ENCODE peak calls at places on chromosomes 4 and X, in nine cellular contexts. I is neural progenitor cell, H is GM23248, Q is fibroblast of lung, C is K562, L is GM12878, X is hepatocyte, E is A673, A is MM.1S. U is an unnamed sample.

GRCh38 chr4:140567722-140568121 is 1.0 kb downstream of the UCP1 start:
- DNase-seq in X (peak), L (no peak), I (peak), A (no peak), E (peak), H (peak), C (no peak), Q (peak), U (no peak)

GRCh38 chr4:10106421-10107039 is 10.1 kb downstream of the WDR1 start:
- DNase-seq in C (peak), I (no peak), X (peak), E (peak), L (no peak), H (peak), A (no peak), Q (peak), U (peak)

GRCh38 chr4:55507612-55508011 is 39.1 kb downstream of the CLOCK start:
- DNase-seq in A (no peak), L (no peak), C (no peak), E (no peak), I (no peak), Q (no peak), H (peak), X (no peak), U (no peak)

GRCh38 chr4:26372525-26373172 is 51.8 kb downstream of the RBPJ start:
- DNase-seq in Q (peak), H (peak), I (peak), C (peak), X (peak), L (peak), A (peak), E (peak), U (peak)

GRCh38 chrX:43703211-43703791 is 47.2 kb downstream of the MAOA start:
- DNase-seq in A (no peak), L (no peak), Q (peak), C (no peak), I (no peak), H (peak), E (peak), X (peak), U (no peak)

GRCh38 chrX:47030339-47030738 is 47.9 kb upstream of the RGN start:
- DNase-seq in L (peak), H (peak), A (peak), X (peak), I (peak), E (peak), C (peak), Q (peak), U (no peak)

GRCh38 chr4:121950680-121951569 is 935 bp downstream of the TRPC3 start:
- DNase-seq in I (peak), E (peak), L (no peak), A (peak), Q (peak), H (peak), C (no peak), X (peak), U (peak)

GRCh38 chr4:42482516-42483327 is 85.4 kb downstream of the SHISA3 start:
- DNase-seq in H (no peak), X (no peak), E (no peak), I (no peak), L (no peak), C (no peak), A (no peak), Q (peak), U (no peak)

GRCh38 chrX:54640721-54641120 is 110.7 kb downstream of the GNL3L start:
- DNase-seq in C (peak), H (peak), I (no peak), L (no peak), X (peak), E (no peak), A (no peak), Q (peak), U (peak)

GRCh38 chr4:78864405-78865024 is 74.7 kb downstream of the PAQR3 start:
- DNase-seq in I (peak), A (peak), X (peak), E (peak), L (peak), H (peak), C (peak), Q (peak), U (peak)

GRCh38 chr4:88573995-88574394 is 18.3 kb upstream of the HERC3 start:
- DNase-seq in Q (peak), I (peak), C (no peak), A (no peak), X (no peak), L (no peak), E (peak), H (peak), U (no peak)

GRCh38 chr4:23135792-23136645 is 443.3 kb downstream of the GBA3 start:
- DNase-seq in E (peak), H (peak), I (peak), C (peak), X (peak), Q (peak), A (peak), L (no peak), U (no peak)

GRCh38 chr4:99710020-99710419 is 52.4 kb upstream of the C4orf54 start:
- DNase-seq in E (no peak), I (no peak), L (no peak), H (peak), X (no peak), C (no peak), Q (no peak), A (no peak), U (no peak)

GRCh38 chr4:153901220-153901619 is 112.3 kb upstream of the SFRP2 start:
- DNase-seq in L (no peak), H (no peak), X (no peak), A (no peak), I (no peak), Q (no peak), E (no peak), C (no peak), U (no peak)

GRCh38 chrX:45768666-45769065 is 568.0 kb upstream of the DIPK2B start:
- DNase-seq in H (peak), A (no peak), E (no peak), I (no peak), L (no peak), C (no peak), Q (no peak), X (no peak), U (no peak)

GRCh38 chr4:79284893-79285292 is 41.0 kb downstream of the NAA11 start:
- DNase-seq in A (no peak), C (no peak), L (no peak), H (no peak), X (no peak), E (no peak), Q (peak), I (no peak), U (no peak)

GRCh38 chr4:166146806-166147540 is 273.9 kb downstream of the TLL1 start:
- DNase-seq in C (no peak), E (no peak), Q (no peak), X (no peak), A (no peak), I (no peak), L (no peak), H (no peak), U (no peak)

GRCh38 chrX:130482871-130483270 is 81.1 kb downstream of the RBMX2 start:
- DNase-seq in L (no peak), X (no peak), Q (no peak), E (no peak), I (no peak), C (no peak), A (no peak), H (no peak), U (no peak)

GRCh38 chr4:132284910-132285426 is 864.1 kb upstream of the PCDH10 start:
- DNase-seq in Q (no peak), A (no peak), C (no peak), X (no peak), I (no peak), E (no peak), L (no peak), H (no peak), U (no peak)

GRCh38 chrX:103831803-103832544 is at the start of gene RAB9B:
- DNase-seq in C (no peak), X (peak), E (peak), H (peak), L (no peak), I (peak), Q (peak), A (peak), U (no peak)

DNA sequence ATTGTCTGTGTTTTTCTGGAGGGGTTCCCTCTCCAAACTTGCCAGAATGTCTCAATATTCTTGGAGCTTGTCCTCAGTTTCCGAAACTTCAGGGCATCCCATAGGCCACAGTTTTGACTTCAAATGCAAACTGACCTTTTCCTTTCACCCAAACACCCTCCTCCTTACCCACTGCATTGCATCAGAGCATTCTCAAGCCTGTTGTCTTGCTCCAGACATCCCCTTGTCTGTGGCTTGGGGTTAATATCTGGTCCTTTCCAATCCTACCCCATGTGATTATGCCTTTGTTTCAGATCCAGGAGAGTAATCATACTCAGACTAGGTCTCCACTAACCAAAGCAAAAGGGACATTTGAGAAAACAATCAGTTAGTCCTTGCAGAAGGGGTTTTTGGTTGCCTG is 130.4 kb downstream of the CHRDL1 start:
- DNase-seq in E (no peak), H (no peak), A (no peak), X (no peak), I (no peak), L (no peak), Q (no peak), C (no peak), U (no peak)
- H3K4me3 ChIP-seq in E (no peak), H (no peak), A (no peak), X (no peak), I (no peak), L (no peak), Q (no peak), C (no peak), U (no peak)

DNA sequence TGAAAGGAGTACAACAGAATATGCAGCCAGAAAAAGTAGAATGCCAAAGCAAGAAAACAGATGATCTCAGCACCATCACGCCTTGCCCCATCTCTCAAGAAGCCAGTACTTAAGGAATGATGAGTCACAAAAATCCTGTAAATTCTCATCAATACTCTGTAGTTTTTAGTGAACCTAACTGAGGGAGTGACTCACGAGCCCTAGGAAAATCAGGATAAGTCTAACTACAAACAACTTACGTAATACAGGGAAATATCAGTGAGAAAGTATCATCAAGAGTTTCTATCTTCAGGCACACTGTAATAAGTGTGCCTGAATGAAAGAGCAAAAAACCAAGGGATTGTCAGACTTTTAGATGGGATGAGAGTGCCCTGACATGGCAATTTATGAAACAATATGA is 644.4 kb downstream of the STPG2 start:
- DNase-seq in A (no peak), H (peak), I (no peak), L (no peak), E (no peak), X (peak), C (no peak), Q (no peak), U (peak)
- H3K27ac ChIP-seq in A (no peak), H (no peak), I (no peak), L (no peak), E (no peak), X (no peak), C (no peak), Q (no peak), U (no peak)

DNA sequence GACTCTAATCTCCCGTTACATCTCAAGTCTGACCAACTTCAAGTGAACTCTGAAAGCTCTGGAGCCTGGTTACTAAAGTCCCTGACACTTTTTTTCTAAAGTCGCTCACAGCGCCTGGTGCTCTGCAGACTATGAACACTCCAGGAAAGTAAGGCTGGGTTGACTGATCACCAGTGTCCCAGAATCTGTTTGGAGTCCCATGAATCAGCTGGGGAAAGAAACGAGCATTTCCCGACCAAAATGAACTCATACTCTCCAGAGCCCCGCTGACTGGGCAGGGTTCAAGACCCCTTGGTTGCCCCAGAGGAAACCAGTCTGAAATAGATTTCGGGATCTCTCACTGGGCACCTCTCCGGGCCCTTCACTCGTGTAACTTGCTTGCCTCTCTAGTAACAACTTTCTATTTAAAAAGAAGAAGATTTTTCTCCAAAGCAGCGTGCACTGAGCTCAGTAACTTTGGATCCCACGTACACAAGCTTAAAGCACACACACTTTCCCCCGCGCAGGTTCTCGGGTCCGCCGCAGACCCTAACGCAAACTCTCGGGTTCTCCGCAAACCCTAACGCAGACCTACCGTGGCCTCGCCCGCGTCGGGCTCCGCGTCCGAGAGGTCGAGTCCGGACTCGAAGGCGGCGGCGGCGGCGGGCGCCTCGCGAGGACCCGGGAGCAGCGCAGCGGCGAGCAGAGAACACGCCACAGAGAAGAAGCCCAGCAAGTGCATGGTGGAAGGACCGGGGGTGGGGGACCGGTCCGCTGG is 953 bp downstream of the VEGFC start:
- DNase-seq in A (peak), X (peak), C (no peak), H (peak), I (peak), L (no peak), Q (peak), E (peak), U (no peak)
- TF ChIP-seq EZH2 in A (no peak), X (no peak), C (no peak), H (no peak), I (peak), L (no peak), Q (no peak), E (peak), U (no peak)

GRCh38 chr4:74793757-74794340 is 474 bp downstream of the BTC start:
- DNase-seq in Q (peak), A (peak), E (peak), L (no peak), H (peak), I (peak), X (peak), C (no peak), U (peak)
- H3K4me3 ChIP-seq in Q (peak), A (peak), E (peak), L (no peak), H (peak), I (peak), X (peak), C (no peak), U (peak)